ENCODE peak calls at places on chromosomes 5 and 9, in nine cellular contexts. K, I, Z, N, W, T, V, A and X are unnamed samples.
A peak's percentile ranks its signal among the peaks of the same experiment; 100 is the strongest.

GRCh38 chr5:116476903-116477537 is 97.6 kb downstream of the SEMA6A start:
- DNase-seq in K (peak; percentile 16), I (no peak), Z (no peak), N (no peak), W (no peak), T (no peak), V (no peak), A (no peak), X (no peak)

GRCh38 chr5:150522504-150523464 is 14.9 kb downstream of the NDST1 start:
- DNase-seq in K (peak; percentile 68), I (no peak), Z (no peak), N (no peak), W (no peak), T (peak; percentile 66), V (no peak), A (no peak), X (no peak)

GRCh38 chr5:179158556-179158955 is 98.4 kb downstream of the ZNF354C start:
- DNase-seq in K (no peak), I (no peak), Z (no peak), N (no peak), W (peak; percentile 38), T (no peak), V (no peak), A (no peak), X (no peak)

GRCh38 chr5:72572236-72572765 is 65.1 kb upstream of the ZNF366 start:
- DNase-seq in K (no peak), I (no peak), Z (no peak), N (no peak), W (no peak), T (no peak), V (no peak), A (no peak), X (no peak)

GRCh38 chr5:103393131-103393754 is 134.7 kb downstream of the MACIR start:
- DNase-seq in K (no peak), I (no peak), Z (no peak), N (no peak), W (no peak), T (no peak), V (no peak), A (no peak), X (no peak)

GRCh38 chr9:16337322-16338029 is 533.0 kb downstream of the BNC2 start:
- DNase-seq in K (peak; percentile 50), I (peak; percentile 55), Z (no peak), N (peak; percentile 96), W (no peak), T (no peak), V (no peak), A (no peak), X (no peak)

GRCh38 chr9:136880651-136881050 is 5.7 kb upstream of the TRAF2 start:
- DNase-seq in K (no peak), I (no peak), Z (no peak), N (no peak), W (peak; percentile 64), T (no peak), V (peak; percentile 20), A (no peak), X (no peak)

GRCh38 chr9:124574944-124575343 is 67.7 kb upstream of the NR5A1 start:
- DNase-seq in K (peak; percentile 66), I (peak; percentile 75), Z (no peak), N (peak; percentile 83), W (no peak), T (no peak), V (no peak), A (no peak), X (no peak)

GRCh38 chr5:81783401-81783800 is 32.5 kb upstream of the SSBP2 start:
- DNase-seq in K (no peak), I (no peak), Z (no peak), N (no peak), W (no peak), T (no peak), V (no peak), A (no peak), X (no peak)

GRCh38 chr9:96497117-96497399 is 47.1 kb downstream of the HABP4 start:
- DNase-seq in K (no peak), I (no peak), Z (no peak), N (no peak), W (no peak), T (no peak), V (no peak), A (no peak), X (no peak)

GRCh38 chr9:136338511-136338910 is 11.2 kb downstream of the GPSM1 start:
- DNase-seq in K (no peak), I (no peak), Z (no peak), N (no peak), W (no peak), T (no peak), V (no peak), A (no peak), X (no peak)

GRCh38 chr5:1846583-1846982 is 36.1 kb downstream of the IRX4 start:
- DNase-seq in K (no peak), I (no peak), Z (no peak), N (no peak), W (no peak), T (no peak), V (no peak), A (no peak), X (no peak)

GRCh38 chr5:172503925-172504730 is 49.8 kb upstream of the SH3PXD2B start:
- DNase-seq in K (no peak), I (no peak), Z (no peak), N (no peak), W (peak; percentile 30), T (no peak), V (peak; percentile 63), A (no peak), X (peak; percentile 34)

GRCh38 chr9:7298123-7298522 is 501.5 kb downstream of the DMAC1 start:
- DNase-seq in K (no peak), I (no peak), Z (peak; percentile 8), N (no peak), W (no peak), T (no peak), V (no peak), A (no peak), X (no peak)

GRCh38 chr5:96785271-96785670 is 22.5 kb downstream of the ERAP1 start:
- DNase-seq in K (no peak), I (no peak), Z (no peak), N (no peak), W (no peak), T (peak; percentile 11), V (no peak), A (no peak), X (no peak)

GRCh38 chr5:54561646-54562045 is 44.1 kb downstream of the SNX18 start:
- DNase-seq in K (no peak), I (no peak), Z (no peak), N (no peak), W (no peak), T (no peak), V (no peak), A (no peak), X (no peak)

GRCh38 chr5:139037732-139038131 is 160.4 kb downstream of the SIL1 start:
- DNase-seq in K (no peak), I (no peak), Z (no peak), N (no peak), W (no peak), T (no peak), V (no peak), A (no peak), X (no peak)

GRCh38 chr9:130287736-130288135 is 22.2 kb downstream of the HMCN2 start:
- DNase-seq in K (no peak), I (no peak), Z (no peak), N (no peak), W (no peak), T (peak; percentile 92), V (no peak), A (no peak), X (no peak)

GRCh38 chr9:115681599-115681998 is 472.0 kb upstream of the PAPPA start:
- DNase-seq in K (no peak), I (no peak), Z (no peak), N (no peak), W (no peak), T (no peak), V (no peak), A (no peak), X (no peak)

GRCh38 chr9:106878943-106879916 is 16.3 kb downstream of the ZNF462 start:
- DNase-seq in K (peak; percentile 78), I (peak; percentile 91), Z (no peak), N (peak; percentile 88), W (peak; percentile 76), T (peak; percentile 93), V (peak; percentile 77), A (peak; percentile 5), X (no peak)

GRCh38 chr5:169190860-169191259 is 110.1 kb downstream of the SLIT3 start:
- DNase-seq in K (no peak), I (no peak), Z (no peak), N (no peak), W (no peak), T (no peak), V (no peak), A (no peak), X (no peak)

GRCh38 chr5:39102684-39103155 is 28.5 kb upstream of the RICTOR start:
- DNase-seq in K (no peak), I (no peak), Z (no peak), N (peak; percentile 57), W (no peak), T (no peak), V (no peak), A (no peak), X (no peak)

GRCh38 chr5:157608972-157609565 is 33.5 kb upstream of the ADAM19 start:
- DNase-seq in K (no peak), I (no peak), Z (no peak), N (no peak), W (no peak), T (no peak), V (no peak), A (no peak), X (no peak)

GRCh38 chr5:11504794-11505193 is 399.5 kb downstream of the CTNND2 start:
- DNase-seq in K (peak; percentile 41), I (peak; percentile 65), Z (no peak), N (no peak), W (no peak), T (no peak), V (no peak), A (no peak), X (no peak)

GRCh38 chr9:84811726-84812074 is 142.2 kb downstream of the NTRK2 start:
- DNase-seq in K (no peak), I (no peak), Z (no peak), N (no peak), W (no peak), T (no peak), V (no peak), A (no peak), X (no peak)

GRCh38 chr9:127308559-127309429 is 44.2 kb downstream of the GARNL3 start:
- DNase-seq in K (peak; percentile 26), I (no peak), Z (no peak), N (no peak), W (no peak), T (no peak), V (no peak), A (no peak), X (no peak)

GRCh38 chr9:81456431-81456970 is 232.8 kb downstream of the TLE1 start:
- DNase-seq in K (no peak), I (peak; percentile 39), Z (no peak), N (peak; percentile 17), W (no peak), T (no peak), V (no peak), A (no peak), X (no peak)

GRCh38 chr9:126521551-126521950 is 92.2 kb upstream of the LMX1B start:
- DNase-seq in K (no peak), I (no peak), Z (no peak), N (no peak), W (peak; percentile 44), T (no peak), V (no peak), A (no peak), X (no peak)

GRCh38 chr9:27117489-27118135 is 8.6 kb downstream of the TEK start:
- DNase-seq in K (peak; percentile 18), I (peak; percentile 24), Z (no peak), N (peak; percentile 49), W (peak; percentile 74), T (peak; percentile 89), V (peak; percentile 82), A (no peak), X (no peak)

GRCh38 chr9:76667521-76667957 is 96.7 kb upstream of the PCA3 start:
- DNase-seq in K (no peak), I (peak; percentile 39), Z (no peak), N (peak; percentile 94), W (no peak), T (no peak), V (no peak), A (no peak), X (no peak)

GRCh38 chr9:73155389-73155788 is 3.7 kb downstream of the ANXA1 start:
- DNase-seq in K (no peak), I (no peak), Z (no peak), N (no peak), W (no peak), T (no peak), V (no peak), A (no peak), X (no peak)